ENCODE peak calls at places on chromosomes 12 and 14, in five cellular contexts. R is GM12878, A is A549, W is K562, K is HepG2. S is an unnamed sample.

GRCh38 chr12:88579941-88580871 is at the start of gene KITLG:
- DNase-seq in W (peak), K (peak), A (peak), R (no peak), S (peak)

GRCh38 chr12:91276529-91276928 is 93.9 kb upstream of the DCN start:
- DNase-seq in R (no peak), K (no peak), A (no peak), W (no peak), S (no peak)

GRCh38 chr14:93045211-93045674 is 70.5 kb downstream of the ITPK1 start:
- DNase-seq in R (no peak), A (no peak), W (peak), K (peak), S (peak)

GRCh38 chr12:118259079-118259478 is 113.6 kb downstream of the TAOK3 start:
- DNase-seq in A (no peak), W (no peak), R (no peak), K (no peak), S (no peak)

GRCh38 chr12:121399391-121400331 is at the start of gene RNF34:
- DNase-seq in K (peak), A (peak), W (peak), R (peak), S (peak)

GRCh38 chr14:23608454-23608853 is 27.7 kb upstream of the DHRS2 start:
- DNase-seq in W (no peak), R (no peak), K (no peak), A (no peak), S (no peak)

GRCh38 chr14:61568572-61569011 is 126.7 kb upstream of the HIF1A start:
- DNase-seq in W (no peak), K (no peak), R (peak), A (no peak), S (peak)

GRCh38 chr14:50396636-50397460 is at the start of gene CDKL1:
- DNase-seq in R (no peak), W (peak), A (peak), K (peak), S (peak)

GRCh38 chr14:93946104-93946503 is 19.0 kb downstream of the FAM181A start:
- DNase-seq in W (no peak), K (no peak), R (no peak), A (no peak), S (no peak)

GRCh38 chr12:64675795-64676194 is 65.5 kb downstream of the RASSF3 start:
- DNase-seq in K (no peak), R (no peak), A (peak), W (no peak), S (no peak)

GRCh38 chr12:51059086-51059485 is 11.0 kb downstream of the LETMD1 start:
- DNase-seq in K (no peak), R (no peak), W (no peak), A (no peak), S (no peak)

DNA sequence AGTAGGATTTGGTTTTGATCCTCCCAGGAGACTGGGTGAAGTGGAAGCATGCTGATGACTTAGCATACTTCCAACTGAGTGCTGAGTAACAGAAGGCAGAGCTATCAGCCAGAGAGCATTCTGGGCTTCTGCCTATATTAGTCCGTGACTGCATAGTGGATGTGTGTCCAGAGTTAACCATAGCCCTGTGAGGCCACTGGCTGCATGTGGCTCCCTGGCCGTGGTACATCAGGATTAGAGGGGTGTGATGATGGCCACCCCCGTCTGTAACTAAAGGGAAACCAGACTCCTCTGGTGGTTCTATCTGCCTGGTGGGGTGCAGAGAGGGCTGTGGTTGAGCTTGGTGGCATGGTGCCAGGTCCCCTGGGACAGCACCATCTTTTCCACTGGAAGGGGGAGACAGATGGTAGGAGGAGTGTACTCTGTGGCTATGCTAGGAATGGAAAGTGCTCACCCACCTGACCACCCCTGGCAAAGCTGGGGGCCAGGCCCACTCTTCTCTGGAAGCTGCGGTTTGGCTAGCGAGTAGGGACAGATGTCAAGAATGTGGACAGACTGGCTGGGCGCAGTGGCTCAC is 27.4 kb downstream of the ABCD4 start:
- DNase-seq in R (no peak), W (peak), A (no peak), K (no peak), S (no peak)
- TF ChIP-seq JUNB in R (no peak), W (no peak), A (no peak), K (no peak), S (no peak)

GRCh38 chr12:46526231-46526630 is 153.7 kb upstream of the SLC38A2 start:
- DNase-seq in A (no peak), R (no peak), K (no peak), W (no peak), S (no peak)

GRCh38 chr12:46523446-46523845 is 150.9 kb upstream of the SLC38A2 start:
- DNase-seq in A (peak), K (peak), R (no peak), W (no peak), S (no peak)

GRCh38 chr12:46523863-46524770 is 151.5 kb upstream of the SLC38A2 start:
- DNase-seq in R (no peak), A (peak), K (peak), W (peak), S (no peak)

GRCh38 chr12:46522141-46522540 is 149.6 kb upstream of the SLC38A2 start:
- DNase-seq in A (no peak), K (no peak), R (no peak), W (no peak), S (no peak)

DNA sequence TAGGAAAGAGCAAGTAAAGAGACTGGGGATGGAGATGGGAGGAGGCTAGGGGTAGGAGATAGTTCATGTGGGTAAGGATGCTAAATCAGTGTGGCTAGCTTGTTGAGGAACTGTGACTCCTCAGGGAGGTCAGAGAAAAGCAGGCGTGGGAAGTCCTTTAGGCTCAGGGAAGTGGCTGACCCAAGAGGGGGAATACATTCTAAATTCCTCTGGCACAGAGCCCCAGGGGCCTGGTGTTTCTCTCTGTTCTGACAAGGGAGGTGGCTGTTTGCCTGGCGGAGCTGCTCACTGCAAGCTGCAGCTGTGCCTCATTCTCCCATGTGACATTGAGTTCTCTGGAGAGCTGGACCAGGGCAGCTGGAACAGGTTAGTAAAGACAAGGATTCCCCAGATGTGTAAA is 152.2 kb upstream of the SLC38A2 start:
- DNase-seq in R (no peak), A (no peak), K (no peak), W (no peak), S (peak)
- TF ChIP-seq CTCF in R (no peak), A (no peak), K (no peak), W (no peak), S (no peak)

GRCh38 chr14:32074887-32075572 is 2.1 kb upstream of the ARHGAP5 start:
- DNase-seq in K (peak), A (no peak), R (no peak), W (no peak), S (peak)
- TF ChIP-seq JUNB in K (no peak), A (no peak), R (no peak), W (no peak), S (no peak)

DNA sequence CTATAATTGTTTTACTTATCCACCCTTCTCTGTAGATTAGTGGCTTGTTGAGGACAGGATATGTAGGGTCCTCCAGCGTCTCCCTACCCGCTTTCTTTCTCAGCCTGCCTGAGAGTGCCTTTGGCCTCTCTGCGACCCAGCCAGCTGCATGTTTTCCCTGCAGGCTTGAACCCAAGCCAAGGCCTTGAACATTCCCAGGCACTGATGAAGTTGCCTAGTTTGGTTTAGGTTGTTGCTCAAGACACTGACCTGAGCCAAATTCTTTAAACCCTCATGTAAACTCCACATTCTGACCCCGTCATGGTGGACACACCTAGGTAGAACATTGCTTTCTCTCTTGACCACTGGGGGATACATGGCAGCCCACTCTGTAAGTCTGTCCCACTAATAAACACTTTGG is 33.4 kb upstream of the TXNRD1 start:
- DNase-seq in A (no peak), R (no peak), W (no peak), K (no peak), S (no peak)
- TF ChIP-seq CTCF in A (no peak), R (no peak), W (no peak), K (no peak), S (no peak)

DNA sequence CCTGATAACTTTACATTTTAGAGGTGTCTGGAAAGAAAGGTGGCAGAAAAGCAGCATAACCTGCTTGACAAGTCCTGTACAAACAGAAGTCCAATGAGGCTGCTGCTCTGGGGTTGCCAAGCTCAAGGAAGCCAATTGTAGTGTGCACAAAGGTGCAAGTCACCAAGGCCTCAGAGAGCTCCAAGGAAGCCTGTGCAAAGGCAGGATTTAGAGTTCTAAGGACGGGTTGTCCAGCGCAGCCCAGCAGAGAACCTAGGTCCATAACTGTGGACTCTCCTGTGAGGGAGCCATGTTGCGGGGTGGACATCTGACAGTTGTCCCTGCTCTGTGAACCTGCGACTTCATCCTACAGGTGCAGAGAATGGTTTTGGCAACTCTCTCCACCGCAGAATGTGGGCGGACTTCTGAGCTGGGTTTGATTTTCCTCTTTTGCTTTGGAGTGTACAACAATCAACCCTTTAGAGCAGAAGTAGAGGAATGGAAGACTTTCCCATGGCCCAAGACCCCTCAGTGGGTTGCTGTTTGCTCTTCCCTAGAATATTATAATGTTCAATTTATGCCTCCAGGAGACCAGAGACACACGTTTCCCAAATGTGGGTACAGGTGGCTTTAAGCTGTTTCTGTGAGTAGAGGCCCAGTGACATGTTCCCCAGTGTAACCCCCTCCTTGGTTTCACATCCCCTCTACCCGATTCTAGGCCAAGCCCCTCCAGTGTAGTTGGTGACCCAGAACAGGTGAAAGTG is 81.0 kb downstream of the ETV6 start:
- DNase-seq in W (no peak), R (peak), K (no peak), A (no peak), S (peak)
- TF ChIP-seq JUNB in W (no peak), R (no peak), K (no peak), A (no peak), S (no peak)

DNA sequence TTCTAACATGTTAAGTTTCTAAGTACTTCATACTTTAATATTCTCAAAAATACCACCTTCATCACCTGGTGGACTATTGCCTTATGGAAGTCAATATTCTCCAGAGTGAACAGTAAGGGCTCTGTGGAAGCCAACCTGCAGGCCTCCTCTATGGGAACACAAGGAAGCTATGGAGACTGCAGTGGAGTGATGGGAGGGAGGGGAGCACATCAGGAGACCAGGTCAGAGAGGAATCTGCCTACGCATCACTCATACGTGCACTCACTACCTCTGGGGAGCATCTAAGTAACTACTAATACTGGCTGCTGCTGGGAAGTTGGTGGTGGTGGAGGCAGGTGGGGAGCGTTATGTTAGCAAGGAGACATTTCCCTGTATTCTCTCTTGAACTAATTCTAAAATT is 19.9 kb downstream of the HECTD4 start:
- DNase-seq in K (no peak), A (no peak), R (no peak), W (no peak), S (no peak)
- TF ChIP-seq CTCF in K (no peak), A (no peak), R (no peak), W (no peak), S (no peak)

DNA sequence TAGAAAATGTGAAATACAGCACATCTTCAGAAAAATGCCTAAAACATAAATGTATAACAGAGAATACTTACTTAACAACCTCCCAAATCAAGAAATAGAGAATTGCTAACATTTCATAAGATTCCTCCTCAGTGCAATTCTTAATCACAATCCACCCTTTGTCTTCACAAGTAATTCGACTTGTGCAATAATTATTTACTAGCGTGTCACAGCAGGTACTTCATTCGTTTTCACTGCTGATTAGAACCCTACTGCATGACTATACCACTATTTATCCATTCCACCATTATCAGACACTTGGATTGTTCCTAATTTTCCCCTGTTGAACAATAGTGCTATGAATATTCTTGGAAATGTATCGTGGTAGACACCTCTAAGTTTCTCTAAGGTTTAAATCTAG is 64.9 kb upstream of the BBS10 start:
- DNase-seq in A (no peak), R (no peak), K (no peak), W (no peak), S (no peak)
- TF ChIP-seq JUNB in A (no peak), R (no peak), K (no peak), W (no peak), S (no peak)

S was measured in GM23338.